ENCODE peak calls at places on chromosomes 3 and 15, in seven cellular contexts. J, K, Y, Z, R, N and L are unnamed samples.

GRCh38 chr3:71989165-71989564 is 204.2 kb upstream of the PROK2 start:
- DNase-seq in J (no peak), K (no peak), Y (no peak), Z (no peak), R (no peak), N (no peak), L (no peak)

GRCh38 chr3:70849911-70850699 is 537.7 kb upstream of the MDFIC2 start:
- DNase-seq in J (no peak), K (no peak), Y (no peak), Z (no peak), R (peak; percentile 75), N (no peak), L (no peak)

GRCh38 chr15:65796610-65797012 is 4.5 kb upstream of the DENND4A start:
- DNase-seq in J (no peak), K (no peak), Y (no peak), Z (no peak), R (no peak), N (no peak), L (peak; percentile 90)

GRCh38 chr3:58009749-58010535 is 1.7 kb downstream of the FLNB start:
- DNase-seq in J (no peak), K (peak; percentile 75), Y (peak; percentile 86), Z (peak; percentile 77), R (no peak), N (peak; percentile 66), L (no peak)

GRCh38 chr3:126127452-126127851 is 43.5 kb upstream of the SLC41A3 start:
- DNase-seq in J (no peak), K (peak; percentile 28), Y (peak; percentile 34), Z (peak; percentile 32), R (no peak), N (no peak), L (no peak)

GRCh38 chr15:44468713-44469385 is 41.4 kb downstream of the CTDSPL2 start:
- DNase-seq in J (no peak), K (no peak), Y (no peak), Z (no peak), R (peak; percentile 3), N (no peak), L (peak; percentile 41)

GRCh38 chr3:195872800-195873199 is 35.6 kb downstream of the TNK2 start:
- DNase-seq in J (no peak), K (no peak), Y (no peak), Z (no peak), R (no peak), N (no peak), L (no peak)

GRCh38 chr3:13144163-13145023 is 71.2 kb upstream of the IQSEC1 start:
- DNase-seq in J (no peak), K (peak; percentile 44), Y (peak; percentile 23), Z (peak; percentile 43), R (no peak), N (no peak), L (no peak)

GRCh38 chr3:104873331-104873730 is 493.4 kb upstream of the ALCAM start:
- DNase-seq in J (no peak), K (no peak), Y (no peak), Z (no peak), R (no peak), N (no peak), L (no peak)

GRCh38 chr3:140941434-140942220 is at the start of gene SLC25A36:
- DNase-seq in J (peak; percentile 93), K (peak; percentile 96), Y (peak; percentile 97), Z (peak; percentile 97), R (peak; percentile 89), N (peak; percentile 100), L (peak; percentile 92)

GRCh38 chr15:27847775-27848710 is 251.1 kb downstream of the OCA2 start:
- DNase-seq in J (no peak), K (no peak), Y (no peak), Z (no peak), R (no peak), N (no peak), L (no peak)

GRCh38 chr15:47733085-47733484 is 15.8 kb downstream of the SEMA6D start:
- DNase-seq in J (no peak), K (no peak), Y (no peak), Z (no peak), R (no peak), N (no peak), L (no peak)

GRCh38 chr15:66611257-66612053 is 45.7 kb upstream of the LCTL start:
- DNase-seq in J (no peak), K (no peak), Y (no peak), Z (peak; percentile 71), R (no peak), N (peak; percentile 22), L (no peak)

GRCh38 chr15:67829647-67830504 is 4.6 kb downstream of the SKOR1 start:
- DNase-seq in J (no peak), K (no peak), Y (no peak), Z (no peak), R (no peak), N (peak; percentile 55), L (no peak)

GRCh38 chr3:8987673-8988655 is 24.7 kb upstream of the RAD18 start:
- DNase-seq in J (peak; percentile 52), K (peak; percentile 68), Y (peak; percentile 63), Z (peak; percentile 79), R (no peak), N (peak; percentile 91), L (no peak)

GRCh38 chr3:12229896-12230295 is 59.0 kb upstream of the PPARG start:
- DNase-seq in J (no peak), K (no peak), Y (peak; percentile 71), Z (no peak), R (no peak), N (no peak), L (peak; percentile 78)

GRCh38 chr15:80241508-80241907 is 10.5 kb downstream of the CTXND1 start:
- DNase-seq in J (no peak), K (no peak), Y (no peak), Z (no peak), R (no peak), N (no peak), L (no peak)

GRCh38 chr15:65902373-65902772 is 33.1 kb downstream of the RAB11A start:
- DNase-seq in J (no peak), K (no peak), Y (peak; percentile 68), Z (no peak), R (no peak), N (peak; percentile 31), L (peak; percentile 94)

GRCh38 chr3:141900343-141900742 is 23.9 kb downstream of the ATP1B3 start:
- DNase-seq in J (no peak), K (no peak), Y (no peak), Z (no peak), R (no peak), N (no peak), L (no peak)

GRCh38 chr15:61915640-61916039 is 144.6 kb downstream of the VPS13C start:
- DNase-seq in J (no peak), K (no peak), Y (no peak), Z (no peak), R (no peak), N (no peak), L (no peak)

GRCh38 chr15:34365073-34365825 is 1.7 kb downstream of the LPCAT4 start:
- DNase-seq in J (no peak), K (no peak), Y (no peak), Z (no peak), R (no peak), N (peak; percentile 34), L (no peak)

GRCh38 chr3:4835616-4836043 is 143.6 kb upstream of the BHLHE40 start:
- DNase-seq in J (no peak), K (no peak), Y (no peak), Z (no peak), R (no peak), N (no peak), L (no peak)

GRCh38 chr3:70744536-70744935 is 432.1 kb upstream of the MDFIC2 start:
- DNase-seq in J (no peak), K (no peak), Y (no peak), Z (no peak), R (no peak), N (no peak), L (no peak)

GRCh38 chr3:126968995-126969385 is 13.9 kb upstream of the PLXNA1 start:
- DNase-seq in J (no peak), K (no peak), Y (no peak), Z (no peak), R (no peak), N (no peak), L (no peak)

DNA sequence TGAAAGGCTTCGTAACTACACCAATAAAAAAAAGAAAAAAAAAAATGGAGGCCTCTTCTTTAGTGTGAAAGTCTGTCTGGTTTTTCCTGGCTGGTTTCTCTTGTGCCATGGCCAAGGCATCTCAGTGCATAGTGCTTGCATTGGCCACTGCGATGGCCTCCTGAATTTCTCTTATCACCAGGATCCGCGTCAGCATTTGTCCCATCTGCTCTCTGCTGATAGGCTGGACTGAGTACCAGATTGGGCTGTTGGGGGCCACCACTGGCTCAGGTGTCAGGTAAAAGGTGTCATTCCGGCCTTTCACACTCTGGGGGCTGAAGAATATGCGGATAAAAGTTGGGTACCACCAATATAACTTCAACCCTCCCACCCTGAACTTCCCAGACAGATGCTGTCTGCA is 1.1 kb upstream of the IMPDH2 start:
- DNase-seq in J (no peak), K (no peak), Y (no peak), Z (no peak), R (no peak), N (no peak), L (no peak)
- H3K27ac ChIP-seq in J (no peak overlapping the region), K (no peak overlapping the region), Y (peak overlapping the region; percentile 90), Z (no peak overlapping the region), R (no peak overlapping the region), N (peak overlapping the region; percentile 46), L (no peak overlapping the region)

GRCh38 chr3:159779883-159780282 is 208.8 kb upstream of the IL12A start:
- DNase-seq in J (no peak), K (no peak), Y (no peak), Z (no peak), R (no peak), N (no peak), L (no peak)
- H3K27ac ChIP-seq in J (no peak overlapping the region), K (no peak overlapping the region), Y (no peak overlapping the region), Z (no peak overlapping the region), R (no peak overlapping the region), N (no peak overlapping the region), L (no peak overlapping the region)

DNA sequence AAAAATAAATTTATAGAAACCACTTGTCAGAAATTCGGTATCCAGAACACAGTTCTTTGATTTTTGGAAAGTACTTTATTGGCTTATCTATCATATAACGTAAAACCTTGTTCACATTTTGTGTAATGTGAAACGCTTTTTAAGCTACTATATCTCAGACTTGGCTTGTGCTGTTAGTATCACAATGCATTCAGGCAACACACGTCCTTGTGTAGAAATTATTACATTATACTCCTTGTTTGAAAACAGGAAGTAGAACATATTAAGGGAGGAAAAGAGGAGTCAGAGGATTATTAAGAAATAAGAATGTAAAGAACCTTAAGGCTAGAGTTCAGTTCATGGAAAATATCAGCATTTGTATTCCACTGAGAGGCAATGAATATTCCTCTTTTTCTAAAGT is 1.6 kb downstream of the DNAJC13 start:
- DNase-seq in J (no peak), K (no peak), Y (no peak), Z (no peak), R (no peak), N (no peak), L (no peak)
- H3K27ac ChIP-seq in J (no peak overlapping the region), K (no peak overlapping the region), Y (no peak overlapping the region), Z (no peak overlapping the region), R (no peak overlapping the region), N (no peak overlapping the region), L (peak overlapping the region; percentile 83)

GRCh38 chr15:58124585-58124984 is 13.6 kb upstream of the AQP9 start:
- DNase-seq in J (no peak), K (no peak), Y (no peak), Z (no peak), R (no peak), N (no peak), L (peak; percentile 33)

DNA sequence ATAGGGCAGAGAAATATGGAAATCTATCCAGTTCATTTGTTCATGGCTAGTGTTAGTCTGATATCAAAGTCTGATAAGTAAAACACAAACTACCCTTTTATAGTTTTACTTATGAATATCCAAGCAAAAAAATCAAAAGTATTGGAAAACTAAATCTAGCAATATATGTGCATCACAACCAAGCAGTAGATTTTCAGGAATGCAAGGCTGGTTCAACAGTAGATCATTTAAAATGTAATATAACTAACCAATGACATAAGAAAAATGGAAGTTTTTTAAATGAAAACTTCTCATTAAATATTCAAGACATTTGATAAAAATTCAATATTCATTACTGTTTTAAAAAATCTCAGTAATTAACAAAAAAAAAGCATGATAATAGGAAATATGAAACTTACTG is 12.8 kb upstream of the AQP9 start:
- DNase-seq in J (no peak), K (no peak), Y (no peak), Z (no peak), R (no peak), N (no peak), L (no peak)
- H3K27ac ChIP-seq in J (no peak overlapping the region), K (no peak overlapping the region), Y (no peak overlapping the region), Z (no peak overlapping the region), R (no peak overlapping the region), N (no peak overlapping the region), L (no peak overlapping the region)